ENCODE peak calls at places on chromosomes 1 and 21, in seven cellular contexts. One of them, this sample, is unnamed.

GRCh38 chr21:32826317-32827167 is 55.0 kb upstream of the PAXBP1 start:
- DNase-seq in brain microvascular endothelial cell: peak
- DNase-seq in Right ventricle myocardium superior: no peak
- DNase-seq in nephron progenitor cell: peak
- DNase-seq in activated naive CD4-positive, alpha-beta T cell treated with anti-CD3 and anti-CD28 coated beads for 36 hours: peak
- DNase-seq in kidney glomerular epithelial cell: peak
- DNase-seq in left cardiac atrium: no peak
- DNase-seq in this sample: peak

GRCh38 chr1:212045981-212046380 is 10.4 kb downstream of the DTL start:
- DNase-seq in kidney glomerular epithelial cell: no peak
- DNase-seq in nephron progenitor cell: no peak
- DNase-seq in Right ventricle myocardium superior: no peak
- DNase-seq in left cardiac atrium: no peak
- DNase-seq in brain microvascular endothelial cell: no peak
- DNase-seq in activated naive CD4-positive, alpha-beta T cell treated with anti-CD3 and anti-CD28 coated beads for 36 hours: no peak
- DNase-seq in this sample: no peak

GRCh38 chr1:195604287-195604686 is 1004.0 kb downstream of the KCNT2 start:
- DNase-seq in nephron progenitor cell: no peak
- DNase-seq in brain microvascular endothelial cell: no peak
- DNase-seq in Right ventricle myocardium superior: no peak
- DNase-seq in activated naive CD4-positive, alpha-beta T cell treated with anti-CD3 and anti-CD28 coated beads for 36 hours: no peak
- DNase-seq in left cardiac atrium: no peak
- DNase-seq in kidney glomerular epithelial cell: peak
- DNase-seq in this sample: no peak

GRCh38 chr1:163178628-163179027 is 24.1 kb downstream of the RGS5 start:
- DNase-seq in activated naive CD4-positive, alpha-beta T cell treated with anti-CD3 and anti-CD28 coated beads for 36 hours: no peak
- DNase-seq in brain microvascular endothelial cell: no peak
- DNase-seq in Right ventricle myocardium superior: no peak
- DNase-seq in nephron progenitor cell: no peak
- DNase-seq in left cardiac atrium: no peak
- DNase-seq in kidney glomerular epithelial cell: no peak
- DNase-seq in this sample: no peak

GRCh38 chr1:89262643-89263042 is 10.0 kb downstream of the GBP5 start:
- DNase-seq in brain microvascular endothelial cell: no peak
- DNase-seq in activated naive CD4-positive, alpha-beta T cell treated with anti-CD3 and anti-CD28 coated beads for 36 hours: no peak
- DNase-seq in Right ventricle myocardium superior: no peak
- DNase-seq in kidney glomerular epithelial cell: no peak
- DNase-seq in left cardiac atrium: no peak
- DNase-seq in nephron progenitor cell: no peak
- DNase-seq in this sample: no peak

GRCh38 chr21:23130308-23130707 is 2132.1 kb downstream of the NCAM2 start:
- DNase-seq in nephron progenitor cell: no peak
- DNase-seq in kidney glomerular epithelial cell: no peak
- DNase-seq in Right ventricle myocardium superior: no peak
- DNase-seq in left cardiac atrium: no peak
- DNase-seq in brain microvascular endothelial cell: no peak
- DNase-seq in activated naive CD4-positive, alpha-beta T cell treated with anti-CD3 and anti-CD28 coated beads for 36 hours: no peak
- DNase-seq in this sample: no peak

GRCh38 chr1:150182233-150182632 is 32.5 kb downstream of the PLEKHO1 start:
- DNase-seq in Right ventricle myocardium superior: no peak
- DNase-seq in left cardiac atrium: no peak
- DNase-seq in activated naive CD4-positive, alpha-beta T cell treated with anti-CD3 and anti-CD28 coated beads for 36 hours: no peak
- DNase-seq in nephron progenitor cell: no peak
- DNase-seq in kidney glomerular epithelial cell: no peak
- DNase-seq in brain microvascular endothelial cell: no peak
- DNase-seq in this sample: no peak

GRCh38 chr1:110209715-110210603 is at the start of gene KCNC4:
- DNase-seq in nephron progenitor cell: peak
- DNase-seq in left cardiac atrium: peak
- DNase-seq in activated naive CD4-positive, alpha-beta T cell treated with anti-CD3 and anti-CD28 coated beads for 36 hours: peak
- DNase-seq in kidney glomerular epithelial cell: peak
- DNase-seq in brain microvascular endothelial cell: peak
- DNase-seq in Right ventricle myocardium superior: peak
- DNase-seq in this sample: peak

GRCh38 chr1:37958690-37959089 is 11.8 kb upstream of the INPP5B start:
- DNase-seq in nephron progenitor cell: no peak
- DNase-seq in kidney glomerular epithelial cell: peak
- DNase-seq in left cardiac atrium: no peak
- DNase-seq in brain microvascular endothelial cell: peak
- DNase-seq in activated naive CD4-positive, alpha-beta T cell treated with anti-CD3 and anti-CD28 coated beads for 36 hours: no peak
- DNase-seq in Right ventricle myocardium superior: no peak
- DNase-seq in this sample: no peak

GRCh38 chr1:18540136-18540765 is 59.5 kb downstream of the KLHDC7A start:
- DNase-seq in brain microvascular endothelial cell: no peak
- DNase-seq in nephron progenitor cell: no peak
- DNase-seq in Right ventricle myocardium superior: no peak
- DNase-seq in left cardiac atrium: no peak
- DNase-seq in kidney glomerular epithelial cell: no peak
- DNase-seq in activated naive CD4-positive, alpha-beta T cell treated with anti-CD3 and anti-CD28 coated beads for 36 hours: no peak
- DNase-seq in this sample: no peak

GRCh38 chr1:151457911-151458882 is 1.1 kb downstream of the POGZ start:
- DNase-seq in activated naive CD4-positive, alpha-beta T cell treated with anti-CD3 and anti-CD28 coated beads for 36 hours: peak
- DNase-seq in nephron progenitor cell: peak
- DNase-seq in Right ventricle myocardium superior: peak
- DNase-seq in kidney glomerular epithelial cell: peak
- DNase-seq in left cardiac atrium: peak
- DNase-seq in brain microvascular endothelial cell: peak
- DNase-seq in this sample: peak

GRCh38 chr1:8862528-8862927 is 16.0 kb downstream of the ENO1 start:
- DNase-seq in nephron progenitor cell: peak
- DNase-seq in left cardiac atrium: no peak
- DNase-seq in activated naive CD4-positive, alpha-beta T cell treated with anti-CD3 and anti-CD28 coated beads for 36 hours: peak
- DNase-seq in Right ventricle myocardium superior: no peak
- DNase-seq in brain microvascular endothelial cell: no peak
- DNase-seq in kidney glomerular epithelial cell: peak
- DNase-seq in this sample: peak

GRCh38 chr1:68308034-68308433 is 75.7 kb upstream of the WLS start:
- DNase-seq in brain microvascular endothelial cell: no peak
- DNase-seq in kidney glomerular epithelial cell: no peak
- DNase-seq in nephron progenitor cell: no peak
- DNase-seq in activated naive CD4-positive, alpha-beta T cell treated with anti-CD3 and anti-CD28 coated beads for 36 hours: no peak
- DNase-seq in Right ventricle myocardium superior: no peak
- DNase-seq in left cardiac atrium: no peak
- DNase-seq in this sample: no peak

GRCh38 chr1:44701141-44701573 is 26.6 kb downstream of the ARMH1 start:
- DNase-seq in nephron progenitor cell: peak
- DNase-seq in Right ventricle myocardium superior: no peak
- DNase-seq in kidney glomerular epithelial cell: peak
- DNase-seq in activated naive CD4-positive, alpha-beta T cell treated with anti-CD3 and anti-CD28 coated beads for 36 hours: no peak
- DNase-seq in left cardiac atrium: no peak
- DNase-seq in brain microvascular endothelial cell: no peak
- DNase-seq in this sample: no peak

GRCh38 chr1:245332513-245332912 is 177.7 kb downstream of the KIF26B start:
- DNase-seq in left cardiac atrium: no peak
- DNase-seq in brain microvascular endothelial cell: no peak
- DNase-seq in activated naive CD4-positive, alpha-beta T cell treated with anti-CD3 and anti-CD28 coated beads for 36 hours: peak
- DNase-seq in nephron progenitor cell: no peak
- DNase-seq in kidney glomerular epithelial cell: peak
- DNase-seq in Right ventricle myocardium superior: no peak
- DNase-seq in this sample: no peak

GRCh38 chr1:81304187-81304586 is 496.5 kb upstream of the ADGRL2 start:
- DNase-seq in nephron progenitor cell: no peak
- DNase-seq in kidney glomerular epithelial cell: peak
- DNase-seq in left cardiac atrium: no peak
- DNase-seq in Right ventricle myocardium superior: no peak
- DNase-seq in brain microvascular endothelial cell: peak
- DNase-seq in activated naive CD4-positive, alpha-beta T cell treated with anti-CD3 and anti-CD28 coated beads for 36 hours: no peak
- DNase-seq in this sample: no peak

GRCh38 chr21:22476214-22476613 is 1478.0 kb downstream of the NCAM2 start:
- DNase-seq in left cardiac atrium: no peak
- DNase-seq in activated naive CD4-positive, alpha-beta T cell treated with anti-CD3 and anti-CD28 coated beads for 36 hours: no peak
- DNase-seq in brain microvascular endothelial cell: no peak
- DNase-seq in nephron progenitor cell: no peak
- DNase-seq in Right ventricle myocardium superior: no peak
- DNase-seq in kidney glomerular epithelial cell: no peak
- DNase-seq in this sample: no peak

GRCh38 chr1:17635811-17636210 is 96.3 kb downstream of the ARHGEF10L start:
- DNase-seq in left cardiac atrium: no peak
- DNase-seq in activated naive CD4-positive, alpha-beta T cell treated with anti-CD3 and anti-CD28 coated beads for 36 hours: no peak
- DNase-seq in Right ventricle myocardium superior: peak
- DNase-seq in brain microvascular endothelial cell: no peak
- DNase-seq in kidney glomerular epithelial cell: no peak
- DNase-seq in nephron progenitor cell: no peak
- DNase-seq in this sample: no peak

GRCh38 chr1:206578115-206578935 is 33.9 kb downstream of the EIF2D start:
- DNase-seq in left cardiac atrium: no peak
- DNase-seq in activated naive CD4-positive, alpha-beta T cell treated with anti-CD3 and anti-CD28 coated beads for 36 hours: peak
- DNase-seq in kidney glomerular epithelial cell: no peak
- DNase-seq in Right ventricle myocardium superior: no peak
- DNase-seq in brain microvascular endothelial cell: no peak
- DNase-seq in nephron progenitor cell: no peak
- DNase-seq in this sample: no peak

GRCh38 chr21:38489729-38490128 is 8.5 kb downstream of the ERG start:
- DNase-seq in brain microvascular endothelial cell: no peak
- DNase-seq in kidney glomerular epithelial cell: no peak
- DNase-seq in left cardiac atrium: no peak
- DNase-seq in nephron progenitor cell: no peak
- DNase-seq in activated naive CD4-positive, alpha-beta T cell treated with anti-CD3 and anti-CD28 coated beads for 36 hours: no peak
- DNase-seq in Right ventricle myocardium superior: no peak
- DNase-seq in this sample: no peak

GRCh38 chr21:34636961-34637360 is 22.0 kb upstream of the RCAN1 start:
- DNase-seq in brain microvascular endothelial cell: no peak
- DNase-seq in kidney glomerular epithelial cell: no peak
- DNase-seq in activated naive CD4-positive, alpha-beta T cell treated with anti-CD3 and anti-CD28 coated beads for 36 hours: no peak
- DNase-seq in left cardiac atrium: no peak
- DNase-seq in Right ventricle myocardium superior: no peak
- DNase-seq in nephron progenitor cell: no peak
- DNase-seq in this sample: no peak

This sample was measured in KBM-7.